ENCODE peak calls at places on chromosomes 6 and 20, in eight cellular contexts. X is right lobe of liver, R is BJ, F is adrenal gland, Y is fibroblast of the aortic adventitia, S is fibroblast of villous mesenchyme, Q is bronchial epithelial cell, B is left ventricle myocardium inferior. J is an unnamed sample.

GRCh38 chr20:50464026-50464724 is 46.0 kb upstream of the PTPN1 start:
- DNase-seq in B (peak; percentile 39), R (no peak), F (peak; percentile 74), S (peak; percentile 69), Q (peak; percentile 19), X (peak; percentile 62), Y (peak; percentile 66), J (peak; percentile 73)

GRCh38 chr6:52352239-52353008 is 9.5 kb upstream of the PAQR8 start:
- DNase-seq in X (no peak), F (no peak), Y (peak; percentile 95), S (peak; percentile 94), R (peak; percentile 90), B (no peak), Q (peak; percentile 99), J (peak; percentile 84)

GRCh38 chr6:112475083-112475482 is 128.0 kb downstream of the RFPL4B start:
- DNase-seq in S (peak; percentile 47), F (no peak), Y (peak; percentile 12), X (no peak), Q (no peak), R (peak; percentile 58), B (no peak), J (peak; percentile 80)

GRCh38 chr20:59765599-59766177 is 161.3 kb downstream of the PHACTR3 start:
- DNase-seq in X (no peak), B (no peak), R (no peak), F (no peak), Y (no peak), S (no peak), Q (peak; percentile 7), J (no peak)

GRCh38 chr6:88725111-88725711 is 238.2 kb downstream of the RNGTT start:
- DNase-seq in F (peak; percentile 22), Q (no peak), X (peak; percentile 46), B (peak; percentile 22), Y (peak; percentile 14), R (no peak), S (peak; percentile 65), J (peak; percentile 47)

GRCh38 chr20:52104546-52105044 is 87.0 kb downstream of the ZFP64 start:
- DNase-seq in F (no peak), X (no peak), Y (no peak), S (peak; percentile 14), B (no peak), Q (no peak), R (no peak), J (peak; percentile 12)

GRCh38 chr20:208937-209566 is 18.0 kb upstream of the DEFB129 start:
- DNase-seq in Q (peak; percentile 76), B (no peak), Y (peak; percentile 80), R (peak; percentile 11), S (peak; percentile 76), X (no peak), F (no peak), J (peak; percentile 83)

GRCh38 chr6:34370371-34370770 is 22.1 kb downstream of the NUDT3 start:
- DNase-seq in Y (no peak), R (no peak), S (no peak), B (no peak), F (no peak), Q (no peak), X (no peak), J (no peak)

GRCh38 chr20:63080411-63080810 is 73.6 kb upstream of the BHLHE23 start:
- DNase-seq in X (peak; percentile 31), S (no peak), Q (no peak), R (no peak), F (no peak), B (no peak), Y (no peak), J (no peak)

GRCh38 chr6:31083742-31084354 is 28.5 kb downstream of the C6orf15 start:
- DNase-seq in B (no peak), F (no peak), X (no peak), Q (peak; percentile 52), R (no peak), Y (peak; percentile 77), S (peak; percentile 87), J (peak; percentile 91)

GRCh38 chr6:35218456-35218855 is 4.7 kb downstream of the SCUBE3 start:
- DNase-seq in Q (no peak), S (no peak), B (no peak), X (no peak), Y (no peak), R (no peak), F (no peak), J (no peak)

GRCh38 chr6:85113934-85114582 is 335.8 kb upstream of the NT5E start:
- DNase-seq in S (no peak), X (no peak), F (no peak), Y (peak; percentile 63), R (no peak), B (no peak), Q (peak; percentile 47), J (peak; percentile 52)

GRCh38 chr20:39645130-39645529 is 683.0 kb downstream of the DHX35 start:
- DNase-seq in S (no peak), Y (no peak), B (no peak), Q (no peak), F (no peak), R (no peak), X (no peak), J (no peak)

GRCh38 chr6:63525186-63525878 is 46.9 kb upstream of the LOC128125822 start:
- DNase-seq in F (no peak), X (no peak), B (no peak), R (no peak), Y (no peak), Q (no peak), S (no peak), J (no peak)

GRCh38 chr6:170134077-170135040 is 156.5 kb downstream of the DLL1 start:
- DNase-seq in R (no peak), B (peak; percentile 57), Q (no peak), S (no peak), Y (peak; percentile 11), X (peak; percentile 46), F (peak; percentile 14), J (no peak)

GRCh38 chr20:31967830-31968249 is at the start of gene XKR7:
- DNase-seq in Y (no peak), F (no peak), S (no peak), B (no peak), X (no peak), R (no peak), Q (no peak), J (no peak)

GRCh38 chr6:38198219-38198618 is 378.7 kb downstream of the ZFAND3 start:
- DNase-seq in F (no peak), Q (no peak), X (no peak), S (no peak), B (no peak), Y (no peak), R (no peak), J (no peak)

GRCh38 chr6:141242957-141243356 is 889.8 kb upstream of the GJE1 start:
- DNase-seq in R (no peak), X (no peak), F (no peak), Y (no peak), Q (no peak), S (no peak), B (no peak), J (no peak)

DNA sequence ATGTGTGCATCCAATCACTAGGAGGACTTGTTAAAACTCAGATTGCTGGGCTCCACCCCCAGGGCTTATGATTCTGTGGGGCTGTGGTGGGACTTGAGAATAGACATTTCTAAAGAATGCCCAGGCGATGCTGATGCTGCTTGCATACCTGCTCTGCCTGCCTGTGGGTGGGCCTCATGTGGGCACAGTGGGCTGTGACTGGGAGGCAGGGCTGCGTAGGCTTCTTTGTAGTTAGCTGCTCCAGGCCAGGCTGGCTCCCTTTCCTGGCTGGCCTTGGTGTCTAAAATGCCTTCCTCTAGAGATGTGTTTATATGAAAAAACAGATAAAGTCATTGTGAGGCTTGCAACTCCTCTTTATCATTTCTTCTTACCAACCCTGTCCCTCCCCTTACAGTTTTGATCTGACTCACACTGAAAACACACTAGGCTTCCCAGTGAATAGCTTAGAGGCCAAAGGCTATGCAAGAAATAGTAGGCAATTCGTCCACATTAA is 495.5 kb upstream of the MAP3K7 start:
- DNase-seq in Q (no peak), X (no peak), Y (no peak), B (no peak), S (peak; percentile 3), F (peak; percentile 22), R (no peak), J (peak; percentile 24)
- TF ChIP-seq CTCF in Q (no peak), X (no peak), Y (no peak), B (no peak), S (no peak), F (no peak), R (no peak), J (no peak)

DNA sequence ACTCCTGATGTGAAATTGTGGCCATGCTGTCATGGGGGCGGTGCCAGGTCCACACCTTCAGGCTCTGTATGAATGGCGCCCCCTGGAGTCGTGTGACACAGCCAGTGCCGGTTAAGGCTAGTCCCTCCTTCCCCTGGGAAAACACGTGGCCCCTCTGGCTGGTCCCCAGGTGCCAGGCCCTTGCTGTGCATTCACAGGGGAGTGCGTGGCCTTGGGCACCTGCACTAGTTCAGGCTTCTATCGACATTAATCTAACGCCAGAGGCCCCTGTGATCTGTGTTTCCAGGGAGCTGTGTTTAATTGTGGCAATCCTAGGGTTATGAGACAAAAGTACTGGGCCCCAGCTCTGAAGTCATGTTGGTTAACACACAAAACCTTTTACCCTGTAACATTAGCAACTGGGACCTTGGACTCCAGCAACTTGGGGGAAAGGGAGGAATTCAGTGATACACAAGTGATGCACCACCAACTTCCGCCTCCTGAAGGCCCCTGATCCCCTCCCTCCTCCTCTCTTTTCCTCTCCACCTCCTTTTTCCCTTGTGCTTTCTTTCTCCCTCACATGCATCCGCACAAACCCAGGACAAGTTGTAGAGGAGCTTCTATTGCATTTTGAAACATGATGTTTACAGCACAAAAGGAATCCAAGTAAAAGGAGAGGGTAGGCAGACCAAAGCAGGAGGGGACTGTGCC is 74.0 kb downstream of the SSR1 start:
- DNase-seq in X (peak; percentile 97), F (peak; percentile 96), S (peak; percentile 73), R (no peak), Y (peak; percentile 51), Q (peak; percentile 60), B (peak; percentile 87), J (peak; percentile 75)
- H3K4me3 ChIP-seq in X (no peak overlapping the region), F (no peak overlapping the region), S (no peak overlapping the region), R (no peak overlapping the region), Y (no peak overlapping the region), Q (no peak overlapping the region), B (no peak overlapping the region), J (no peak overlapping the region)

DNA sequence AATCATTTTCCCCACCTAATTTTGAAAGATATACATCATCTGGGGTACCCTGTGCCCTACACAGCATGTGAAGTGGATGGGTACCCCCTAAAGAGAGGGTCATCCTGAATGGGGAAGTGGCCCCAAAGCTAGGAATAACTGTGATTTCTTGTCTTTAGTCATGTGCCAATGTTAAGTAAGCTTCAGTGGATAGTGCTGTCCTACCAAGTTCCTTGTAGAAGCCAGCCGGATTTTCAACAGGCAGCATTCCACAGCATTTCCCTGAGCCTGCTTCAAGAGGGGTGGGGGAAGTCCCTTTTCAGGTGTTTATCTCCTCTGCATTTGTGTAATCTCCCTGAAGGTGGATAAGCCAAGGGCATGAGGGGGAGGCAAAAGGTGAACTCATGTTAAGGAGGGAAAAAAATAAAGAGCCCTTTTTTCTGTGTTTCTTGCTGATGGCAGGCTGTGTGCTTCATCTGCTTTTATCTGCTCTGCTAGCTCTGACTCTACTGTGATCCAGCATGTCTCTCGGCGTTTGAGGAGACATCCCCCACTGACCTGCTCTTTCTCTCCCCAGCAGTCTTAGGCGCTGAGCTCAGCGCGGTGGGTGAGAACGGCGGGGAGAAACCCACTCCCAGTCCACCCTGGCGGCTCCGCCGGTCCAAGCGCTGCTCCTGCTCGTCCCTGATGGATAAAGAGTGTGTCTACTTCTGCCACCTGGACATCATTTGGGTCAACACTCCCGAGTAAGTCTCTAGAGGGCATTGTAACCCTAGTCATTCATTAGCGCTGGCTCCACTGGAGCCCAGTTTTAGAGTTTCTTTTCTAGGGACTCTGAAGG is 1.8 kb downstream of the EDN1 start:
- DNase-seq in B (no peak), Q (peak; percentile 55), F (no peak), R (no peak), Y (no peak), S (peak; percentile 27), X (no peak), J (peak; percentile 62)
- TF ChIP-seq CTCF in B (peak; percentile 47), Q (peak; percentile 39), F (no peak), R (peak; percentile 47), Y (peak; percentile 13), S (peak; percentile 20), X (peak; percentile 38), J (peak; percentile 27)

GRCh38 chr6:80541886-80542285 is 435.4 kb downstream of the BCKDHB start:
- DNase-seq in S (no peak), R (no peak), B (no peak), Q (no peak), F (no peak), X (no peak), Y (no peak), J (no peak)
- H3K4me3 ChIP-seq in S (no peak overlapping the region), R (no peak overlapping the region), B (no peak overlapping the region), Q (no peak overlapping the region), F (no peak overlapping the region), X (no peak overlapping the region), Y (no peak overlapping the region), J (no peak overlapping the region)